ENCODE peak calls at places on chromosomes 11 and 22, in nine cellular contexts. Q is lower lobe of right lung, V is PC-9, M is brain microvascular endothelial cell, R is astrocyte of the spinal cord, K is dorsolateral prefrontal cortex, A is AG04449, Z is kidney epithelial cell, T is fibroblast of lung. D is an unnamed sample.

GRCh38 chr11:1228921-1229451 is 6.1 kb downstream of the MUC5B start:
- DNase-seq in Q (no peak), K (no peak), V (no peak), T (no peak), M (no peak), Z (no peak), R (no peak), A (no peak), D (no peak)

GRCh38 chr11:86486261-86487030 is 111.8 kb downstream of the CCDC81 start:
- DNase-seq in A (no peak), K (peak; percentile 50), T (peak; percentile 24), R (no peak), M (no peak), V (peak; percentile 37), Q (no peak), Z (no peak), D (no peak)

GRCh38 chr11:102452461-102453285 is at the start of gene TMEM123:
- DNase-seq in A (no peak), Z (no peak), T (peak; percentile 63), M (peak; percentile 34), Q (peak; percentile 87), V (peak; percentile 81), K (peak; percentile 81), R (peak; percentile 65), D (no peak)

GRCh38 chr11:8484251-8484650 is 109.8 kb downstream of the STK33 start:
- DNase-seq in Q (no peak), M (no peak), R (no peak), T (no peak), Z (no peak), V (no peak), K (no peak), A (no peak), D (no peak)

GRCh38 chr11:124656759-124657627 is 16.5 kb downstream of the SIAE start:
- DNase-seq in V (no peak), T (peak; percentile 71), K (no peak), Q (no peak), R (peak; percentile 53), M (peak; percentile 60), A (no peak), Z (no peak), D (no peak)

GRCh38 chr11:65112551-65113360 is 1.1 kb downstream of the TM7SF2 start:
- DNase-seq in T (peak; percentile 20), R (peak; percentile 33), Z (no peak), A (no peak), M (no peak), V (peak; percentile 63), Q (peak; percentile 83), K (peak; percentile 78), D (no peak)

GRCh38 chr11:104372111-104372510 is 208.2 kb upstream of the PDGFD start:
- DNase-seq in R (no peak), Z (no peak), V (no peak), K (no peak), T (peak; percentile 13), A (no peak), M (no peak), Q (no peak), D (no peak)

GRCh38 chr11:65489706-65490310 is 9.0 kb upstream of the MALAT1 start:
- DNase-seq in T (peak; percentile 67), Z (no peak), V (no peak), K (no peak), Q (no peak), M (peak; percentile 27), R (peak; percentile 46), A (no peak), D (no peak)

DNA sequence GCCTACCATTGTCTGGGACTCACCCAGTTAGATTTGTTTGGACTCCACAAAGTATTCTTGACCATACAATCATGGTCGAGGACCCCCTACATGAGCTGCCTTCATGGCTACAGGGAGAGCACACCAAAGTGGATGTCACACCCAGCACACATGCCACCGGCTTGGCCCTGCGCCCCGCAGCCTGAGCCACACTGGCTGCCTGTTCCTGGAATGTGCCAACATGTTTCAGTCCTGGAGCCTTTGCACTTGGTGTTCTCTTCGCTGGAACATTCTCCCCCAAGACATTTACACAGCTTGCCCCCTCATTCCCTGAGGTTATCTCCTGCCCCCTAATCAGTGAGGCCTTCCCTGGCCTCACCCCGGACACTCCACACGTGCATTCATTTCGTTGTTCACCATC is 45.9 kb downstream of the PPARA start:
- DNase-seq in T (no peak), A (no peak), K (no peak), Q (no peak), R (no peak), V (no peak), M (no peak), Z (no peak), D (no peak)
- TF ChIP-seq CTCF in T (no peak), A (no peak), K (no peak), Q (no peak), R (no peak), V (no peak), M (no peak), Z (no peak), D (no peak)

GRCh38 chr11:6992457-6993431 is 27.4 kb downstream of the ZNF214 start:
- DNase-seq in Q (no peak), Z (peak; percentile 44), A (peak; percentile 89), V (no peak), T (peak; percentile 91), M (peak; percentile 91), R (peak; percentile 94), K (no peak), D (peak; percentile 84)
- H3K4me3 ChIP-seq in Q (no peak overlapping the region), Z (no peak overlapping the region), A (no peak overlapping the region), V (no peak overlapping the region), T (peak overlapping the region; percentile 3), M (peak overlapping the region; percentile 3), R (no peak overlapping the region), K (no peak overlapping the region), D (peak overlapping the region; percentile 2)

DNA sequence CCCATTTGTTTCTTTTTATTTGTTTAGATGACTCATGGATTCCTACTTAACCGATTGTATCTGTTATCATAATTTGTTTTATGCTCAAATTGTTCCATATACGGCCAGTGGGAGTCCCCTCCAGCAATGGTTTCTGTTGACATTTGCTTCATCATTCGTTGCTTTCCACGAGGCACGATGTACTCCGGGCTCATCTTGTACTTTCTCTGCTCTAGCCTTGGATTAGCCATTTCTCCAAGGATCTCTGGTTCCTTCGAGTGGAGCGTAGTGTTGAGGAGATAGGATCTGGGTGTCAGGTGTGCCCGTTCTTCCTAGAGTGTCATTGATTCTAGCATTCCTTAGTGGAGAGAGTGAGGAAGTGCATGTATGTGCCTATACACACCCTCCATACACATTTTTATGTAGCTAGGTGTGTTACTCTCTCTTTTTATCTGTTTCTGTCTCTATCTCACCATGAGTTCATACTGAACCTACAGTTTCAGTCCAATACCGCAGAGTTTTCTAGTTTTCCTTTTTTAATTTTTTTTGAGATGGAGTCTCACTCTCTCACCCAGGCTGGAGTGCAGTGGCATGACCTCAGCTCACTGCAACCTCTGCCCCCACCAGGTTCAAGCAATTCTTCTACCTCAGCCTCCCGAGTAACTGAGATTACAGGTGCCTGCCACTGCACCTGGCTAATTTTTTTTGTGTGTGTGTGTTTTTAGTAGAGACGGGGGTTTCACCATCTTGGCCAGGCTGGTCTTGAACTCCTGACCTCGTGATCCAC is 31.4 kb downstream of the TECTA start:
- DNase-seq in T (peak; percentile 17), Q (no peak), V (no peak), R (no peak), A (no peak), Z (no peak), M (no peak), K (no peak), D (no peak)
- TF ChIP-seq CTCF in T (no peak), Q (no peak), V (no peak), R (no peak), A (no peak), Z (no peak), M (no peak), K (no peak), D (no peak)

GRCh38 chr22:42366815-42367581 is 65.2 kb downstream of the NFAM1 start:
- DNase-seq in A (no peak), T (no peak), Z (no peak), R (no peak), Q (no peak), M (no peak), K (peak; percentile 54), V (no peak), D (no peak)
- H3K4me3 ChIP-seq in A (no peak overlapping the region), T (peak overlapping the region; percentile 69), Z (no peak overlapping the region), R (no peak overlapping the region), Q (no peak overlapping the region), M (no peak overlapping the region), K (peak overlapping the region; percentile 67), V (no peak overlapping the region), D (no peak overlapping the region)

GRCh38 chr22:22745225-22746060 is 101.0 kb downstream of the GGTLC2 start:
- DNase-seq in V (peak; percentile 3), R (no peak), Q (no peak), A (no peak), T (no peak), M (peak; percentile 12), K (no peak), Z (no peak), D (no peak)
- TF ChIP-seq CTCF in V (peak; percentile 57), R (peak; percentile 74), Q (peak; percentile 56), A (peak; percentile 67), T (peak; percentile 49), M (peak; percentile 79), K (peak; percentile 60), Z (peak; percentile 87), D (peak; percentile 64)

DNA sequence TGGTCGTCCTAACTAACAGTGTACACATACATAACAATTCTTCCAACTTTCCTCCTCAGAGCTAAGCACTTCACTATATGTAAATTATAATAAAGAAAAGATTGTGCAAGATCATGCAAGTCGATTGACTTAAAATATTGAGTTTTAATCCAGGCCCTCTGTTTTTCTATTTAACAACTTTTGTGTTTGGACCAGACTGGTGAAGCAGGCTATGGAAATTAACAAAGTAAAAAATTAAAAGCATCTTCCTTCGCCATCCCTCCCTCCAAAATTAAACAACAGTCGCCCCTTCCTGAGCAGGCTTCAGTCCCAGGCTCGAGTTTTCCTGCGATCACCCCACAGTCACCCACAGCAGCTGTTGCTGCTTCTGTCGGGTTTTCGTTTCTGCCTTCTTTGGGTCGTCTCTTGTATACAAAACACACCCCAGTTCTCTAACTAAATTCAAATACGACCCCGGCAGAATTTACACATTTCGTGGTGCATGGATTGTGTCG is 4.7 kb downstream of the ALX4 start:
- DNase-seq in R (no peak), K (no peak), M (no peak), T (no peak), A (no peak), V (no peak), Z (no peak), Q (no peak), D (no peak)
- H3K4me3 ChIP-seq in R (peak overlapping the region; percentile 34), K (peak overlapping the region; percentile 55), M (peak overlapping the region; percentile 42), T (peak overlapping the region; percentile 43), A (peak overlapping the region; percentile 52), V (no peak overlapping the region), Z (no peak overlapping the region), Q (peak overlapping the region; percentile 75), D (peak overlapping the region; percentile 30)

GRCh38 chr22:49515486-49515885 is 312.2 kb downstream of the BRD1 start:
- DNase-seq in T (no peak), M (no peak), Q (no peak), Z (no peak), R (no peak), V (no peak), A (no peak), K (no peak), D (no peak)
- TF ChIP-seq CTCF in T (no peak), M (no peak), Q (no peak), Z (no peak), R (no peak), V (no peak), A (no peak), K (no peak), D (no peak)

D was measured in AG09309.